ENCODE peak calls at places on chromosomes 11 and 22, in five cellular contexts. One of them, this sample, is unnamed.
A peak's percentile ranks its signal among the peaks of the same experiment; 100 is the strongest.

GRCh38 chr11:93921695-93922468 is 71.5 kb upstream of the VSTM5 start:
- DNase-seq in mucosa of descending colon: no peak
- DNase-seq in Calu3: peak; percentile 59
- DNase-seq in GM12865: peak; percentile 64
- DNase-seq in IMR-90: peak; percentile 72
- DNase-seq in this sample: peak; percentile 61

GRCh38 chr22:30246962-30247376 is 410 bp upstream of the LIF start:
- DNase-seq in GM12865: no peak
- DNase-seq in IMR-90: no peak
- DNase-seq in mucosa of descending colon: peak; percentile 88
- DNase-seq in Calu3: peak; percentile 62
- DNase-seq in this sample: no peak

GRCh38 chr22:37284126-37284806 is 2.0 kb downstream of the CYTH4 start:
- DNase-seq in mucosa of descending colon: no peak
- DNase-seq in IMR-90: no peak
- DNase-seq in Calu3: no peak
- DNase-seq in GM12865: no peak
- DNase-seq in this sample: no peak

GRCh38 chr11:86696004-86696403 is 23.6 kb upstream of the ME3 start:
- DNase-seq in mucosa of descending colon: no peak
- DNase-seq in IMR-90: peak; percentile 92
- DNase-seq in Calu3: no peak
- DNase-seq in GM12865: no peak
- DNase-seq in this sample: no peak

GRCh38 chr11:107203656-107204055 is 185.4 kb upstream of the GUCY1A2 start:
- DNase-seq in mucosa of descending colon: no peak
- DNase-seq in GM12865: no peak
- DNase-seq in IMR-90: no peak
- DNase-seq in Calu3: no peak
- DNase-seq in this sample: no peak

GRCh38 chr11:12702999-12703453 is 28.8 kb downstream of the TEAD1 start:
- DNase-seq in mucosa of descending colon: no peak
- DNase-seq in IMR-90: peak; percentile 47
- DNase-seq in Calu3: no peak
- DNase-seq in GM12865: no peak
- DNase-seq in this sample: no peak

GRCh38 chr11:74147199-74147929 is 23.4 kb downstream of the C2CD3 start:
- DNase-seq in GM12865: no peak
- DNase-seq in mucosa of descending colon: no peak
- DNase-seq in Calu3: peak; percentile 36
- DNase-seq in IMR-90: peak; percentile 28
- DNase-seq in this sample: no peak

GRCh38 chr22:38773363-38773946 is 17.7 kb upstream of the SUN2 start:
- DNase-seq in Calu3: no peak
- DNase-seq in GM12865: no peak
- DNase-seq in mucosa of descending colon: no peak
- DNase-seq in IMR-90: no peak
- DNase-seq in this sample: no peak

GRCh38 chr11:33234397-33235168 is 22.6 kb upstream of the HIPK3 start:
- DNase-seq in GM12865: no peak
- DNase-seq in Calu3: no peak
- DNase-seq in IMR-90: peak; percentile 3
- DNase-seq in mucosa of descending colon: no peak
- DNase-seq in this sample: no peak

DNA sequence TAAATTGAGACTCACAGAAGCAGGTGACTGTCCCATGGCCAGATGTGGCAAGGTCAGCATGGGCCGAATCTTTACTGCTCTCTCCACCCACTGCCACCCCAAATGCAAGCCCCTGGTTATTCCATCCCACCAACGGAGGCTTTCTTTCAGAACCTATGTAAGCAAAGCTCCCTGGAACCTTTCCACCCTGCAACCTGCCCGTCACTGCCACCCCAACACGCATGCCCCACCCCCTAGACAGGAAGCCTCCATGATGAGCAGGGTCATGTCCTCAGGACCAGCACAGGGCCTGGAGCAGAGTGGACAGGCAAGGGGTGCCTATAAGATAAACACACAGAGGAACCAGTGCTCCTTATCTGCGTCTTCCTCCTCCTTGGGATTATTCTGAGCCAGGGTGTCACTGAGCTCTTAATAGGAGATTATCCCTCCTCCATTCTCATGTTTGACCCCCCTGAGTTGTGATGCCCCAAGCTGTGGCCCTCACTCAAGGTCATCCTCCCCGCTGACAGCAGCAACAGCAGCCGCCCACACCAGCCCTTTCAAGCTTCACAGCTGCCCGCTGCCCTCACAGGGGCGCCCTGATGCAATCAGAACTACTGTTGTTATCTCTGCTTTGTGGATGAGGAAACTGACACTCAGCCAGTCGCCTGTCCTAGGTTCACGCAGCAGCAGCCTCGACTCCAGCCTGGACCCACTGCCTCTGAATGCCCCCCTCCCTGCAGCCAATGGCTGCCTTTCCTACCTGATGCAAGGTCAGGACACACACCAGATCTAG is 647.2 kb downstream of the TBC1D22A start:
- DNase-seq in IMR-90: no peak
- DNase-seq in mucosa of descending colon: no peak
- DNase-seq in Calu3: no peak
- DNase-seq in GM12865: no peak
- DNase-seq in this sample: no peak
- TF ChIP-seq CTCF in IMR-90: no peak
- TF ChIP-seq CTCF in mucosa of descending colon: no peak
- TF ChIP-seq CTCF in Calu3: no peak
- TF ChIP-seq CTCF in GM12865: no peak
- TF ChIP-seq CTCF in this sample: no peak

GRCh38 chr11:5600374-5600851 is 4.0 kb downstream of the TRIM6 start:
- DNase-seq in GM12865: peak; percentile 91
- DNase-seq in mucosa of descending colon: peak; percentile 57
- DNase-seq in Calu3: peak; percentile 72
- DNase-seq in IMR-90: peak; percentile 90
- DNase-seq in this sample: peak; percentile 79
- TF ChIP-seq CTCF in GM12865: peak; percentile 89
- TF ChIP-seq CTCF in mucosa of descending colon: peak; percentile 69
- TF ChIP-seq CTCF in Calu3: peak; percentile 81
- TF ChIP-seq CTCF in IMR-90: peak; percentile 98
- TF ChIP-seq CTCF in this sample: peak; percentile 89

GRCh38 chr11:60125962-60126585 is 37.6 kb downstream of the MS4A2 start:
- DNase-seq in Calu3: peak; percentile 40
- DNase-seq in mucosa of descending colon: no peak
- DNase-seq in IMR-90: no peak
- DNase-seq in GM12865: no peak
- DNase-seq in this sample: no peak

GRCh38 chr11:60124802-60125432 is 36.5 kb downstream of the MS4A2 start:
- DNase-seq in mucosa of descending colon: no peak
- DNase-seq in Calu3: no peak
- DNase-seq in GM12865: no peak
- DNase-seq in IMR-90: no peak
- DNase-seq in this sample: no peak

GRCh38 chr11:60121259-60121658 is 32.8 kb downstream of the MS4A2 start:
- DNase-seq in IMR-90: no peak
- DNase-seq in Calu3: peak; percentile 32
- DNase-seq in GM12865: no peak
- DNase-seq in mucosa of descending colon: no peak
- DNase-seq in this sample: no peak

GRCh38 chr11:60119708-60120107 is 31.2 kb downstream of the MS4A2 start:
- DNase-seq in mucosa of descending colon: no peak
- DNase-seq in GM12865: no peak
- DNase-seq in Calu3: no peak
- DNase-seq in IMR-90: no peak
- DNase-seq in this sample: no peak

DNA sequence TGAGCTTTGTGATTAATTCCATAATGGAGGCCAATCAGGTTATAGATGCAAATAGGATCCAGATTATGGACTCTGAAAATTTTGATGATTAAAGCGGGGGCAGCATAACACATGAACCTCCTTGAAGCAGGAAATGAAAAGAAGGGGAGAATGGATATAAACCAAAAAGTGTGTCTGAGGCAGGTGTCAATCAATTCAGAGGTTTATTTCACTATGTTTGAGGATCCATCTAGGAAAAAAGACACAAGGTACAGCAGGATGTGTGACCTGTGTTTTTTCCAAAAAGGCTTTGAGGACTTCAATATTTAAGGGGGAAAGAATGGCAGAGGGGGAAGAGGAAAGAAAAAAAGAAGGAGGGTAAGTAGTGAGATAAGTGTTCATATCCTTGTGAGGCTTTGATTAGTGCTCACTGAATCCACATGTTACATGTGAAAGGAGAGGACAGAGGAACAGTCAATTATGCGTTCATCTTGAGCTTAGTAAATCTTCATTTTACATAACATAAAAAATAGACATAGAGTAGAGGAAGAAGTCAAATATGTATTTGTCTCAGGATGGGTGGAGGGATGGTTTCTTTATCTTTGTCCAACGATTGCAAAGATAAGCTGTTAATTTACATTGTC is 34.1 kb downstream of the MS4A2 start:
- DNase-seq in GM12865: no peak
- DNase-seq in mucosa of descending colon: no peak
- DNase-seq in IMR-90: no peak
- DNase-seq in Calu3: no peak
- DNase-seq in this sample: no peak
- TF ChIP-seq CTCF in GM12865: no peak
- TF ChIP-seq CTCF in mucosa of descending colon: no peak
- TF ChIP-seq CTCF in IMR-90: no peak
- TF ChIP-seq CTCF in Calu3: no peak
- TF ChIP-seq CTCF in this sample: no peak

GRCh38 chr11:109426442-109426841 is 4.5 kb downstream of the C11orf87 start:
- DNase-seq in Calu3: no peak
- DNase-seq in mucosa of descending colon: no peak
- DNase-seq in GM12865: no peak
- DNase-seq in IMR-90: no peak
- DNase-seq in this sample: no peak
- TF ChIP-seq CTCF in Calu3: no peak
- TF ChIP-seq CTCF in mucosa of descending colon: no peak
- TF ChIP-seq CTCF in GM12865: peak; percentile 18
- TF ChIP-seq CTCF in IMR-90: peak; percentile 21
- TF ChIP-seq CTCF in this sample: peak; percentile 16

This sample was measured in GM13977.